ENCODE peak calls at places on chromosomes 2 and 18, in seven cellular contexts. One of them, this sample, is unnamed. For H3K36me3 and H3K27me3, the result is how much of the 10 kb centered on the place peaks cover.

GRCh38 chr2:85753525-85754312 is at the start of gene ATOH8:
- DNase-seq in transverse colon: peak
- DNase-seq in neural progenitor cell: peak
- DNase-seq in brain microvascular endothelial cell: peak
- DNase-seq in spleen: peak
- DNase-seq in pancreas: peak
- DNase-seq in SK-N-SH: peak
- DNase-seq in this sample: peak

GRCh38 chr2:37282746-37283145 is 41.9 kb downstream of the PRKD3 start:
- DNase-seq in transverse colon: no peak
- DNase-seq in neural progenitor cell: no peak
- DNase-seq in brain microvascular endothelial cell: peak
- DNase-seq in spleen: no peak
- DNase-seq in pancreas: no peak
- DNase-seq in SK-N-SH: no peak
- DNase-seq in this sample: no peak

GRCh38 chr2:174841931-174842330 is 77.7 kb upstream of the CHRNA1 start:
- DNase-seq in transverse colon: no peak
- DNase-seq in neural progenitor cell: no peak
- DNase-seq in brain microvascular endothelial cell: no peak
- DNase-seq in spleen: no peak
- DNase-seq in pancreas: no peak
- DNase-seq in SK-N-SH: no peak
- DNase-seq in this sample: no peak

GRCh38 chr2:241991236-241991635 is 121.7 kb downstream of the RTP5 start:
- DNase-seq in transverse colon: no peak
- DNase-seq in neural progenitor cell: no peak
- DNase-seq in brain microvascular endothelial cell: no peak
- DNase-seq in spleen: peak
- DNase-seq in pancreas: no peak
- DNase-seq in SK-N-SH: no peak
- DNase-seq in this sample: no peak

GRCh38 chr2:223725494-223725893 is 111.9 kb downstream of the AP1S3 start:
- DNase-seq in transverse colon: peak
- DNase-seq in neural progenitor cell: peak
- DNase-seq in brain microvascular endothelial cell: peak
- DNase-seq in spleen: peak
- DNase-seq in pancreas: peak
- DNase-seq in SK-N-SH: peak
- DNase-seq in this sample: no peak

GRCh38 chr2:219177594-219178376 is at the start of gene RETREG2:
- DNase-seq in transverse colon: peak
- DNase-seq in neural progenitor cell: peak
- DNase-seq in brain microvascular endothelial cell: peak
- DNase-seq in spleen: peak
- DNase-seq in pancreas: peak
- DNase-seq in SK-N-SH: peak
- DNase-seq in this sample: peak

GRCh38 chr18:7677424-7677823 is 110.3 kb downstream of the PTPRM start:
- DNase-seq in transverse colon: no peak
- DNase-seq in neural progenitor cell: no peak
- DNase-seq in brain microvascular endothelial cell: no peak
- DNase-seq in spleen: no peak
- DNase-seq in pancreas: no peak
- DNase-seq in SK-N-SH: no peak
- DNase-seq in this sample: no peak

GRCh38 chr2:181685150-181685688 is 4.9 kb upstream of the NEUROD1 start:
- DNase-seq in transverse colon: no peak
- DNase-seq in neural progenitor cell: peak
- DNase-seq in brain microvascular endothelial cell: no peak
- DNase-seq in spleen: no peak
- DNase-seq in pancreas: no peak
- DNase-seq in SK-N-SH: no peak
- DNase-seq in this sample: peak

GRCh38 chr2:24047703-24048033 is 477 bp upstream of the WDCP start:
- DNase-seq in transverse colon: no peak
- DNase-seq in neural progenitor cell: no peak
- DNase-seq in brain microvascular endothelial cell: no peak
- DNase-seq in spleen: no peak
- DNase-seq in pancreas: no peak
- DNase-seq in SK-N-SH: peak
- DNase-seq in this sample: no peak

GRCh38 chr18:8699948-8700347 is 5.4 kb upstream of the MTCL1 start:
- DNase-seq in transverse colon: no peak
- DNase-seq in neural progenitor cell: no peak
- DNase-seq in brain microvascular endothelial cell: no peak
- DNase-seq in spleen: no peak
- DNase-seq in pancreas: no peak
- DNase-seq in SK-N-SH: no peak
- DNase-seq in this sample: no peak

GRCh38 chr2:148132400-148132799 is 111.5 kb downstream of the MBD5 start:
- DNase-seq in transverse colon: no peak
- DNase-seq in neural progenitor cell: no peak
- DNase-seq in brain microvascular endothelial cell: peak
- DNase-seq in spleen: no peak
- DNase-seq in pancreas: no peak
- DNase-seq in SK-N-SH: no peak
- DNase-seq in this sample: no peak

GRCh38 chr2:233976690-233977294 is 59.6 kb downstream of the TRPM8 start:
- DNase-seq in transverse colon: no peak
- DNase-seq in neural progenitor cell: peak
- DNase-seq in brain microvascular endothelial cell: peak
- DNase-seq in spleen: no peak
- DNase-seq in pancreas: no peak
- DNase-seq in SK-N-SH: peak
- DNase-seq in this sample: peak

GRCh38 chr18:5294618-5295230 is 802 bp downstream of the ZBTB14 start:
- DNase-seq in transverse colon: peak
- DNase-seq in neural progenitor cell: no peak
- DNase-seq in brain microvascular endothelial cell: peak
- DNase-seq in spleen: peak
- DNase-seq in pancreas: no peak
- DNase-seq in SK-N-SH: no peak
- DNase-seq in this sample: peak

GRCh38 chr2:42191285-42192009 is 22.3 kb downstream of the EML4 start:
- DNase-seq in transverse colon: peak
- DNase-seq in neural progenitor cell: no peak
- DNase-seq in brain microvascular endothelial cell: no peak
- DNase-seq in spleen: no peak
- DNase-seq in pancreas: no peak
- DNase-seq in SK-N-SH: no peak
- DNase-seq in this sample: no peak

GRCh38 chr2:216345846-216346245 is 26.4 kb downstream of the MARCHF4 start:
- DNase-seq in transverse colon: no peak
- DNase-seq in neural progenitor cell: no peak
- DNase-seq in brain microvascular endothelial cell: peak
- DNase-seq in spleen: no peak
- DNase-seq in pancreas: no peak
- DNase-seq in SK-N-SH: no peak
- DNase-seq in this sample: no peak

GRCh38 chr18:3042337-3042736 is 29.4 kb upstream of the LPIN2 start:
- DNase-seq in transverse colon: no peak
- DNase-seq in neural progenitor cell: no peak
- DNase-seq in brain microvascular endothelial cell: no peak
- DNase-seq in spleen: no peak
- DNase-seq in pancreas: no peak
- DNase-seq in SK-N-SH: no peak
- DNase-seq in this sample: no peak

GRCh38 chr2:71605781-71606241 is 152.4 kb downstream of the DYSF start:
- DNase-seq in transverse colon: no peak
- DNase-seq in neural progenitor cell: no peak
- DNase-seq in brain microvascular endothelial cell: no peak
- DNase-seq in spleen: peak
- DNase-seq in pancreas: no peak
- DNase-seq in SK-N-SH: no peak
- DNase-seq in this sample: peak

GRCh38 chr18:58802959-58803358 is 61.7 kb upstream of the ZNF532 start:
- DNase-seq in transverse colon: no peak
- DNase-seq in neural progenitor cell: no peak
- DNase-seq in brain microvascular endothelial cell: no peak
- DNase-seq in spleen: no peak
- DNase-seq in pancreas: no peak
- DNase-seq in SK-N-SH: no peak
- DNase-seq in this sample: no peak

GRCh38 chr2:66445781-66446177 is 10.9 kb downstream of the MEIS1 start:
- DNase-seq in transverse colon: no peak
- DNase-seq in neural progenitor cell: peak
- DNase-seq in brain microvascular endothelial cell: no peak
- DNase-seq in spleen: no peak
- DNase-seq in pancreas: no peak
- DNase-seq in SK-N-SH: no peak
- DNase-seq in this sample: no peak

GRCh38 chr18:58792086-58792485 is 72.6 kb upstream of the ZNF532 start:
- DNase-seq in transverse colon: peak
- DNase-seq in neural progenitor cell: no peak
- DNase-seq in brain microvascular endothelial cell: no peak
- DNase-seq in spleen: no peak
- DNase-seq in pancreas: no peak
- DNase-seq in SK-N-SH: no peak
- DNase-seq in this sample: no peak

GRCh38 chr2:165682546-165682945 is 111.5 kb downstream of the GALNT3 start:
- DNase-seq in transverse colon: no peak
- DNase-seq in neural progenitor cell: peak
- DNase-seq in brain microvascular endothelial cell: no peak
- DNase-seq in spleen: no peak
- DNase-seq in pancreas: no peak
- DNase-seq in SK-N-SH: no peak
- DNase-seq in this sample: no peak

GRCh38 chr2:188869560-188869959 is 104.6 kb upstream of the COL3A1 start:
- DNase-seq in transverse colon: no peak
- DNase-seq in neural progenitor cell: no peak
- DNase-seq in brain microvascular endothelial cell: no peak
- DNase-seq in spleen: no peak
- DNase-seq in pancreas: no peak
- DNase-seq in SK-N-SH: no peak
- DNase-seq in this sample: no peak

GRCh38 chr2:36413218-36413617 is 57.6 kb downstream of the CRIM1 start:
- DNase-seq in transverse colon: no peak
- DNase-seq in neural progenitor cell: no peak
- DNase-seq in brain microvascular endothelial cell: peak
- DNase-seq in spleen: no peak
- DNase-seq in pancreas: no peak
- DNase-seq in SK-N-SH: no peak
- DNase-seq in this sample: no peak

GRCh38 chr2:171451074-171451473 is 17.0 kb downstream of the DCAF17 start:
- DNase-seq in transverse colon: no peak
- DNase-seq in neural progenitor cell: no peak
- DNase-seq in brain microvascular endothelial cell: no peak
- DNase-seq in spleen: no peak
- DNase-seq in pancreas: no peak
- DNase-seq in SK-N-SH: no peak
- DNase-seq in this sample: no peak
- H3K36me3 ChIP-seq in transverse colon: under half
- H3K36me3 ChIP-seq in neural progenitor cell: under half
- H3K36me3 ChIP-seq in brain microvascular endothelial cell: under half
- H3K36me3 ChIP-seq in spleen: half or more
- H3K36me3 ChIP-seq in pancreas: under half
- H3K36me3 ChIP-seq in SK-N-SH: under half
- H3K36me3 ChIP-seq in this sample: half or more

GRCh38 chr18:79962835-79963657 is 1.4 kb upstream of the HSBP1L1 start:
- DNase-seq in transverse colon: no peak
- DNase-seq in neural progenitor cell: peak
- DNase-seq in brain microvascular endothelial cell: no peak
- DNase-seq in spleen: no peak
- DNase-seq in pancreas: no peak
- DNase-seq in SK-N-SH: no peak
- DNase-seq in this sample: no peak

GRCh38 chr18:79964330-79965118 is at the start of gene HSBP1L1:
- DNase-seq in transverse colon: peak
- DNase-seq in neural progenitor cell: peak
- DNase-seq in brain microvascular endothelial cell: no peak
- DNase-seq in spleen: peak
- DNase-seq in pancreas: peak
- DNase-seq in SK-N-SH: peak
- DNase-seq in this sample: peak

GRCh38 chr18:79965119-79965902 is 868 bp downstream of the HSBP1L1 start:
- DNase-seq in transverse colon: peak
- DNase-seq in neural progenitor cell: no peak
- DNase-seq in brain microvascular endothelial cell: peak
- DNase-seq in spleen: peak
- DNase-seq in pancreas: peak
- DNase-seq in SK-N-SH: peak
- DNase-seq in this sample: no peak

GRCh38 chr18:79962311-79962710 is 2.1 kb upstream of the HSBP1L1 start:
- DNase-seq in transverse colon: no peak
- DNase-seq in neural progenitor cell: no peak
- DNase-seq in brain microvascular endothelial cell: peak
- DNase-seq in spleen: peak
- DNase-seq in pancreas: no peak
- DNase-seq in SK-N-SH: no peak
- DNase-seq in this sample: no peak

GRCh38 chr18:79963658-79964329 is 649 bp upstream of the HSBP1L1 start:
- DNase-seq in transverse colon: no peak
- DNase-seq in neural progenitor cell: no peak
- DNase-seq in brain microvascular endothelial cell: no peak
- DNase-seq in spleen: no peak
- DNase-seq in pancreas: no peak
- DNase-seq in SK-N-SH: no peak
- DNase-seq in this sample: no peak
- H3K27me3 ChIP-seq in transverse colon: under half
- H3K27me3 ChIP-seq in neural progenitor cell: half or more
- H3K27me3 ChIP-seq in brain microvascular endothelial cell: under half
- H3K27me3 ChIP-seq in spleen: under half
- H3K27me3 ChIP-seq in pancreas: under half
- H3K27me3 ChIP-seq in SK-N-SH: under half
- H3K27me3 ChIP-seq in this sample: under half

GRCh38 chr2:109128466-109129355 is at the start of gene SH3RF3:
- DNase-seq in transverse colon: peak
- DNase-seq in neural progenitor cell: peak
- DNase-seq in brain microvascular endothelial cell: peak
- DNase-seq in spleen: peak
- DNase-seq in pancreas: peak
- DNase-seq in SK-N-SH: peak
- DNase-seq in this sample: peak
- H3K4me3 ChIP-seq in transverse colon: peak
- H3K4me3 ChIP-seq in neural progenitor cell: peak
- H3K4me3 ChIP-seq in brain microvascular endothelial cell: peak
- H3K4me3 ChIP-seq in spleen: peak
- H3K4me3 ChIP-seq in pancreas: peak
- H3K4me3 ChIP-seq in SK-N-SH: peak
- H3K4me3 ChIP-seq in this sample: peak

GRCh38 chr2:45654250-45654649 is 2.8 kb downstream of the PRKCE start:
- DNase-seq in transverse colon: no peak
- DNase-seq in neural progenitor cell: no peak
- DNase-seq in brain microvascular endothelial cell: no peak
- DNase-seq in spleen: no peak
- DNase-seq in pancreas: no peak
- DNase-seq in SK-N-SH: no peak
- DNase-seq in this sample: no peak
- H3K36me3 ChIP-seq in transverse colon: under half
- H3K36me3 ChIP-seq in neural progenitor cell: under half
- H3K36me3 ChIP-seq in brain microvascular endothelial cell: under half
- H3K36me3 ChIP-seq in spleen: under half
- H3K36me3 ChIP-seq in pancreas: under half
- H3K36me3 ChIP-seq in SK-N-SH: under half
- H3K36me3 ChIP-seq in this sample: under half

GRCh38 chr2:26536371-26537068 is 58.6 kb upstream of the OTOF start:
- DNase-seq in transverse colon: peak
- DNase-seq in neural progenitor cell: no peak
- DNase-seq in brain microvascular endothelial cell: no peak
- DNase-seq in spleen: peak
- DNase-seq in pancreas: no peak
- DNase-seq in SK-N-SH: no peak
- DNase-seq in this sample: no peak
- H3K27me3 ChIP-seq in transverse colon: under half
- H3K27me3 ChIP-seq in neural progenitor cell: under half
- H3K27me3 ChIP-seq in brain microvascular endothelial cell: under half
- H3K27me3 ChIP-seq in spleen: under half
- H3K27me3 ChIP-seq in pancreas: under half
- H3K27me3 ChIP-seq in SK-N-SH: under half
- H3K27me3 ChIP-seq in this sample: under half

GRCh38 chr18:48208432-48208948 is 200.7 kb downstream of the ZBTB7C start:
- DNase-seq in transverse colon: no peak
- DNase-seq in neural progenitor cell: no peak
- DNase-seq in brain microvascular endothelial cell: no peak
- DNase-seq in spleen: no peak
- DNase-seq in pancreas: no peak
- DNase-seq in SK-N-SH: no peak
- DNase-seq in this sample: no peak
- H3K4me3 ChIP-seq in transverse colon: no peak
- H3K4me3 ChIP-seq in neural progenitor cell: no peak
- H3K4me3 ChIP-seq in brain microvascular endothelial cell: no peak
- H3K4me3 ChIP-seq in spleen: no peak
- H3K4me3 ChIP-seq in pancreas: no peak
- H3K4me3 ChIP-seq in SK-N-SH: no peak
- H3K4me3 ChIP-seq in this sample: no peak